ENCODE peak calls at places on chromosomes 13 and 19, in five cellular contexts. One of them, this sample, is unnamed.
A peak's percentile ranks its signal among the peaks of the same experiment; 100 is the strongest.

GRCh38 chr19:52942371-52943133 is 19.3 kb upstream of the ZNF888 start:
- DNase-seq in Panc1: no peak
- DNase-seq in CD8-positive, alpha-beta memory T cell: peak; percentile 96
- DNase-seq in heart right ventricle: peak; percentile 92
- DNase-seq in CD4-positive, CD25-positive, alpha-beta regulatory T cell: peak; percentile 92
- DNase-seq in this sample: peak; percentile 89

GRCh38 chr13:24709186-24709913 is 29.1 kb downstream of the ATP12A start:
- DNase-seq in CD8-positive, alpha-beta memory T cell: peak; percentile 75
- DNase-seq in CD4-positive, CD25-positive, alpha-beta regulatory T cell: peak; percentile 32
- DNase-seq in heart right ventricle: no peak
- DNase-seq in Panc1: no peak
- DNase-seq in this sample: no peak

GRCh38 chr13:101487046-101487830 is 34.8 kb downstream of the ITGBL1 start:
- DNase-seq in CD4-positive, CD25-positive, alpha-beta regulatory T cell: no peak
- DNase-seq in CD8-positive, alpha-beta memory T cell: no peak
- DNase-seq in Panc1: no peak
- DNase-seq in heart right ventricle: no peak
- DNase-seq in this sample: no peak

GRCh38 chr13:83941669-83942335 is 59.5 kb upstream of the SLITRK1 start:
- DNase-seq in CD4-positive, CD25-positive, alpha-beta regulatory T cell: no peak
- DNase-seq in heart right ventricle: no peak
- DNase-seq in Panc1: no peak
- DNase-seq in CD8-positive, alpha-beta memory T cell: no peak
- DNase-seq in this sample: no peak

GRCh38 chr19:33715462-33715861 is 81.2 kb upstream of the KCTD15 start:
- DNase-seq in CD4-positive, CD25-positive, alpha-beta regulatory T cell: no peak
- DNase-seq in CD8-positive, alpha-beta memory T cell: no peak
- DNase-seq in Panc1: no peak
- DNase-seq in heart right ventricle: no peak
- DNase-seq in this sample: no peak

GRCh38 chr13:27053235-27053884 is 118.3 kb downstream of the USP12 start:
- DNase-seq in CD8-positive, alpha-beta memory T cell: no peak
- DNase-seq in CD4-positive, CD25-positive, alpha-beta regulatory T cell: no peak
- DNase-seq in Panc1: no peak
- DNase-seq in heart right ventricle: no peak
- DNase-seq in this sample: no peak

GRCh38 chr19:48656840-48657474 is 11.0 kb upstream of the CA11 start:
- DNase-seq in CD8-positive, alpha-beta memory T cell: no peak
- DNase-seq in CD4-positive, CD25-positive, alpha-beta regulatory T cell: no peak
- DNase-seq in Panc1: no peak
- DNase-seq in heart right ventricle: no peak
- DNase-seq in this sample: no peak

GRCh38 chr13:20654156-20654555 is 49.3 kb upstream of the IL17D start:
- DNase-seq in CD8-positive, alpha-beta memory T cell: no peak
- DNase-seq in heart right ventricle: no peak
- DNase-seq in Panc1: no peak
- DNase-seq in CD4-positive, CD25-positive, alpha-beta regulatory T cell: no peak
- DNase-seq in this sample: no peak

GRCh38 chr13:43880451-43880850 is 747 bp downstream of the LACC1 start:
- DNase-seq in Panc1: no peak
- DNase-seq in CD4-positive, CD25-positive, alpha-beta regulatory T cell: no peak
- DNase-seq in CD8-positive, alpha-beta memory T cell: no peak
- DNase-seq in heart right ventricle: no peak
- DNase-seq in this sample: no peak

GRCh38 chr13:107458269-107458668 is 757.1 kb downstream of the LIG4 start:
- DNase-seq in heart right ventricle: no peak
- DNase-seq in CD4-positive, CD25-positive, alpha-beta regulatory T cell: no peak
- DNase-seq in CD8-positive, alpha-beta memory T cell: no peak
- DNase-seq in Panc1: no peak
- DNase-seq in this sample: no peak

GRCh38 chr19:51535535-51535934 is 4.1 kb upstream of the SIGLEC6 start:
- DNase-seq in heart right ventricle: no peak
- DNase-seq in CD8-positive, alpha-beta memory T cell: no peak
- DNase-seq in Panc1: no peak
- DNase-seq in CD4-positive, CD25-positive, alpha-beta regulatory T cell: no peak
- DNase-seq in this sample: no peak

GRCh38 chr19:18339703-18340102 is 695 bp upstream of the PGPEP1 start:
- DNase-seq in Panc1: no peak
- DNase-seq in CD4-positive, CD25-positive, alpha-beta regulatory T cell: no peak
- DNase-seq in CD8-positive, alpha-beta memory T cell: no peak
- DNase-seq in heart right ventricle: no peak
- DNase-seq in this sample: no peak

GRCh38 chr13:28607187-28607955 is 51.6 kb upstream of the POMP start:
- DNase-seq in Panc1: no peak
- DNase-seq in CD4-positive, CD25-positive, alpha-beta regulatory T cell: no peak
- DNase-seq in CD8-positive, alpha-beta memory T cell: no peak
- DNase-seq in heart right ventricle: no peak
- DNase-seq in this sample: no peak

GRCh38 chr13:19622189-19622588 is 11.3 kb upstream of the MPHOSPH8 start:
- DNase-seq in Panc1: no peak
- DNase-seq in CD8-positive, alpha-beta memory T cell: no peak
- DNase-seq in heart right ventricle: no peak
- DNase-seq in CD4-positive, CD25-positive, alpha-beta regulatory T cell: no peak
- DNase-seq in this sample: no peak

GRCh38 chr13:33345842-33346241 is 60.3 kb upstream of the STARD13 start:
- DNase-seq in CD4-positive, CD25-positive, alpha-beta regulatory T cell: no peak
- DNase-seq in heart right ventricle: no peak
- DNase-seq in CD8-positive, alpha-beta memory T cell: no peak
- DNase-seq in Panc1: no peak
- DNase-seq in this sample: no peak

GRCh38 chr19:47012620-47013019 is 7.0 kb upstream of the NPAS1 start:
- DNase-seq in CD8-positive, alpha-beta memory T cell: no peak
- DNase-seq in heart right ventricle: no peak
- DNase-seq in Panc1: no peak
- DNase-seq in CD4-positive, CD25-positive, alpha-beta regulatory T cell: no peak
- DNase-seq in this sample: no peak

GRCh38 chr13:112067121-112067741 is at the start of gene SOX1:
- DNase-seq in CD8-positive, alpha-beta memory T cell: no peak
- DNase-seq in CD4-positive, CD25-positive, alpha-beta regulatory T cell: no peak
- DNase-seq in Panc1: no peak
- DNase-seq in heart right ventricle: no peak
- DNase-seq in this sample: no peak

GRCh38 chr13:51520524-51520923 is 63.7 kb upstream of the WDFY2 start:
- DNase-seq in CD4-positive, CD25-positive, alpha-beta regulatory T cell: no peak
- DNase-seq in Panc1: no peak
- DNase-seq in CD8-positive, alpha-beta memory T cell: no peak
- DNase-seq in heart right ventricle: no peak
- DNase-seq in this sample: no peak

GRCh38 chr13:79402074-79402635 is 3.9 kb downstream of the RBM26 start:
- DNase-seq in heart right ventricle: no peak
- DNase-seq in CD4-positive, CD25-positive, alpha-beta regulatory T cell: no peak
- DNase-seq in Panc1: no peak
- DNase-seq in CD8-positive, alpha-beta memory T cell: no peak
- DNase-seq in this sample: no peak

GRCh38 chr13:33509642-33510229 is 224.2 kb upstream of the STARD13 start:
- DNase-seq in CD8-positive, alpha-beta memory T cell: no peak
- DNase-seq in Panc1: no peak
- DNase-seq in heart right ventricle: peak; percentile 62
- DNase-seq in CD4-positive, CD25-positive, alpha-beta regulatory T cell: no peak
- DNase-seq in this sample: peak; percentile 56

GRCh38 chr13:95237310-95237870 is 63.9 kb downstream of the ABCC4 start:
- DNase-seq in heart right ventricle: no peak
- DNase-seq in Panc1: no peak
- DNase-seq in CD8-positive, alpha-beta memory T cell: no peak
- DNase-seq in CD4-positive, CD25-positive, alpha-beta regulatory T cell: no peak
- DNase-seq in this sample: no peak

GRCh38 chr13:51539887-51540286 is 44.4 kb upstream of the WDFY2 start:
- DNase-seq in CD8-positive, alpha-beta memory T cell: no peak
- DNase-seq in heart right ventricle: no peak
- DNase-seq in CD4-positive, CD25-positive, alpha-beta regulatory T cell: no peak
- DNase-seq in Panc1: no peak
- DNase-seq in this sample: no peak

GRCh38 chr19:50646074-50646807 is 3.0 kb upstream of the C19orf81 start:
- DNase-seq in CD4-positive, CD25-positive, alpha-beta regulatory T cell: no peak
- DNase-seq in CD8-positive, alpha-beta memory T cell: no peak
- DNase-seq in heart right ventricle: no peak
- DNase-seq in Panc1: no peak
- DNase-seq in this sample: no peak

GRCh38 chr13:44220948-44221347 is 152.7 kb upstream of the SERP2 start:
- DNase-seq in CD4-positive, CD25-positive, alpha-beta regulatory T cell: no peak
- DNase-seq in Panc1: no peak
- DNase-seq in heart right ventricle: no peak
- DNase-seq in CD8-positive, alpha-beta memory T cell: no peak
- DNase-seq in this sample: peak; percentile 62

GRCh38 chr13:77800219-77800618 is 102.7 kb downstream of the SLAIN1 start:
- DNase-seq in Panc1: no peak
- DNase-seq in heart right ventricle: no peak
- DNase-seq in CD8-positive, alpha-beta memory T cell: no peak
- DNase-seq in CD4-positive, CD25-positive, alpha-beta regulatory T cell: no peak
- DNase-seq in this sample: no peak

GRCh38 chr19:7864719-7865074 is 9.5 kb downstream of the PRR36 start:
- DNase-seq in heart right ventricle: no peak
- DNase-seq in CD4-positive, CD25-positive, alpha-beta regulatory T cell: no peak
- DNase-seq in CD8-positive, alpha-beta memory T cell: no peak
- DNase-seq in Panc1: no peak
- DNase-seq in this sample: no peak

GRCh38 chr13:91278291-91278690 is 69.2 kb upstream of the MIR17HG start:
- DNase-seq in Panc1: no peak
- DNase-seq in CD8-positive, alpha-beta memory T cell: no peak
- DNase-seq in heart right ventricle: no peak
- DNase-seq in CD4-positive, CD25-positive, alpha-beta regulatory T cell: no peak
- DNase-seq in this sample: no peak

GRCh38 chr19:49133621-49134454 is 14.5 kb downstream of the PPFIA3 start:
- DNase-seq in CD8-positive, alpha-beta memory T cell: peak; percentile 27
- DNase-seq in CD4-positive, CD25-positive, alpha-beta regulatory T cell: peak; percentile 36
- DNase-seq in heart right ventricle: peak; percentile 69
- DNase-seq in Panc1: no peak
- DNase-seq in this sample: no peak

GRCh38 chr13:113401452-113402415 is 37.8 kb upstream of the GRTP1 start:
- DNase-seq in CD8-positive, alpha-beta memory T cell: no peak
- DNase-seq in CD4-positive, CD25-positive, alpha-beta regulatory T cell: no peak
- DNase-seq in Panc1: no peak
- DNase-seq in heart right ventricle: no peak
- DNase-seq in this sample: no peak

GRCh38 chr13:113404366-113404722 is 40.4 kb upstream of the GRTP1 start:
- DNase-seq in CD8-positive, alpha-beta memory T cell: no peak
- DNase-seq in CD4-positive, CD25-positive, alpha-beta regulatory T cell: no peak
- DNase-seq in Panc1: no peak
- DNase-seq in heart right ventricle: no peak
- DNase-seq in this sample: no peak

GRCh38 chr13:113403255-113404104 is 39.5 kb upstream of the GRTP1 start:
- DNase-seq in CD8-positive, alpha-beta memory T cell: no peak
- DNase-seq in heart right ventricle: no peak
- DNase-seq in CD4-positive, CD25-positive, alpha-beta regulatory T cell: no peak
- DNase-seq in Panc1: no peak
- DNase-seq in this sample: no peak

GRCh38 chr13:113400621-113401451 is 36.9 kb upstream of the GRTP1 start:
- DNase-seq in Panc1: no peak
- DNase-seq in CD8-positive, alpha-beta memory T cell: no peak
- DNase-seq in heart right ventricle: peak; percentile 70
- DNase-seq in CD4-positive, CD25-positive, alpha-beta regulatory T cell: no peak
- DNase-seq in this sample: peak; percentile 76

DNA sequence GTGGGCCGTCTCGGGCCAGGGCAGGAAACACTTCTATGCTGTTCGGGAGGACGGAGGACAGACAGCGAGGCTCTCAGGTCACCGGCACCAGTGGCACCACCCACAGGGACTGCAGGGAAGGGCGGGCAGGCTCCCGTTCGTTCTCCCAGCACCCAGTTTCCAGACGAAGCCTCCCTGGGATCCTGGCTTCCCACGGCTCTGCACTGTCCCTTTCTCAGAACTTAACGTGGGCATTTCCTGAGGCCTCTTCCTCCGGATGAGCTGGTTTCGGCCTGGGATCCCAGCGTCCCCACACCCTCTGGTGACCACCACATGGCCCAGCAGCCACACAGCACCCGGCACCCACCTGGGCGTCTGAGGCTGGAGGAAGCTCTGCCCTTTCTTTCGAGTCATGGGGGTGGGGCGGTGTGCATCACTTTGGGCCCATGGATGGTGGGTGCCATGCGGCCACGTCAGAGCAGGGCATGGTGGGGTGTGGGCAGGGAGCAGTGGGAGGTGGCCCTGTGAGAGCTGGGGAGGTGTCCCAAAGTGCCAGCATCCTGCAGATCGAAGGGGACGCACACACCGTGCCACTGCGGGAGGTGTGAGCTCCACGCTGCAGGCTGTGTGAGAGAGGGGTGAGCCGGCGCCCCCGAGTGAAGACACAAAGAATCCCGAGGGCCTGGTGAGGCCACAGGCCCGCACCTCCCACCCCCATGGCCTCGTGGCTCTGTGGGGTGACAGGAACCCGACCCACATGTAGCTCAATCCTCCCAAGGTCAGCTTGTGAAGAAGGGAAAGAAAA is 38.7 kb upstream of the GRTP1 start:
- DNase-seq in CD4-positive, CD25-positive, alpha-beta regulatory T cell: no peak
- DNase-seq in CD8-positive, alpha-beta memory T cell: no peak
- DNase-seq in Panc1: no peak
- DNase-seq in heart right ventricle: peak; percentile 4
- DNase-seq in this sample: peak; percentile 62
- H3K4me1 ChIP-seq in CD4-positive, CD25-positive, alpha-beta regulatory T cell: no peaks in the 10 kb centered on the region
- H3K4me1 ChIP-seq in CD8-positive, alpha-beta memory T cell: no peaks in the 10 kb centered on the region
- H3K4me1 ChIP-seq in Panc1: no peaks in the 10 kb centered on the region
- H3K4me1 ChIP-seq in heart right ventricle: peaks cover 38% of the 10 kb centered on the region
- H3K4me1 ChIP-seq in this sample: peaks cover 29% of the 10 kb centered on the region

GRCh38 chr19:4257025-4257424 is 10.1 kb downstream of the YJU2 start:
- DNase-seq in CD4-positive, CD25-positive, alpha-beta regulatory T cell: no peak
- DNase-seq in heart right ventricle: no peak
- DNase-seq in Panc1: no peak
- DNase-seq in CD8-positive, alpha-beta memory T cell: no peak
- DNase-seq in this sample: no peak
- H3K36me3 ChIP-seq in CD4-positive, CD25-positive, alpha-beta regulatory T cell: peaks cover 80% of the 10 kb centered on the region
- H3K36me3 ChIP-seq in heart right ventricle: peaks cover 4% of the 10 kb centered on the region
- H3K36me3 ChIP-seq in Panc1: no peaks in the 10 kb centered on the region
- H3K36me3 ChIP-seq in CD8-positive, alpha-beta memory T cell: peaks cover 38% of the 10 kb centered on the region
- H3K36me3 ChIP-seq in this sample: peaks cover 95% of the 10 kb centered on the region

GRCh38 chr13:31020996-31021395 is 88.5 kb downstream of the TEX26 start:
- DNase-seq in Panc1: no peak
- DNase-seq in CD8-positive, alpha-beta memory T cell: no peak
- DNase-seq in CD4-positive, CD25-positive, alpha-beta regulatory T cell: no peak
- DNase-seq in heart right ventricle: no peak
- DNase-seq in this sample: no peak

GRCh38 chr13:31018511-31018910 is 86.1 kb downstream of the TEX26 start:
- DNase-seq in CD4-positive, CD25-positive, alpha-beta regulatory T cell: no peak
- DNase-seq in CD8-positive, alpha-beta memory T cell: no peak
- DNase-seq in Panc1: no peak
- DNase-seq in heart right ventricle: no peak
- DNase-seq in this sample: no peak

GRCh38 chr13:31023126-31023525 is 90.7 kb downstream of the TEX26 start:
- DNase-seq in heart right ventricle: no peak
- DNase-seq in CD8-positive, alpha-beta memory T cell: no peak
- DNase-seq in Panc1: no peak
- DNase-seq in CD4-positive, CD25-positive, alpha-beta regulatory T cell: no peak
- DNase-seq in this sample: no peak

GRCh38 chr13:31027136-31027535 is 94.7 kb downstream of the TEX26 start:
- DNase-seq in heart right ventricle: no peak
- DNase-seq in Panc1: no peak
- DNase-seq in CD8-positive, alpha-beta memory T cell: no peak
- DNase-seq in CD4-positive, CD25-positive, alpha-beta regulatory T cell: no peak
- DNase-seq in this sample: no peak

GRCh38 chr13:31022491-31022890 is 90.0 kb downstream of the TEX26 start:
- DNase-seq in heart right ventricle: no peak
- DNase-seq in CD8-positive, alpha-beta memory T cell: no peak
- DNase-seq in CD4-positive, CD25-positive, alpha-beta regulatory T cell: no peak
- DNase-seq in Panc1: no peak
- DNase-seq in this sample: no peak
- H3K4me1 ChIP-seq in heart right ventricle: no peaks in the 10 kb centered on the region
- H3K4me1 ChIP-seq in CD8-positive, alpha-beta memory T cell: no peaks in the 10 kb centered on the region
- H3K4me1 ChIP-seq in CD4-positive, CD25-positive, alpha-beta regulatory T cell: no peaks in the 10 kb centered on the region
- H3K4me1 ChIP-seq in Panc1: no peaks in the 10 kb centered on the region
- H3K4me1 ChIP-seq in this sample: no peaks in the 10 kb centered on the region

GRCh38 chr13:110302986-110303385 is 4.0 kb downstream of the COL4A1 start:
- DNase-seq in CD4-positive, CD25-positive, alpha-beta regulatory T cell: no peak
- DNase-seq in CD8-positive, alpha-beta memory T cell: no peak
- DNase-seq in heart right ventricle: no peak
- DNase-seq in Panc1: no peak
- DNase-seq in this sample: no peak
- H3K36me3 ChIP-seq in CD4-positive, CD25-positive, alpha-beta regulatory T cell: no peaks in the 10 kb centered on the region
- H3K36me3 ChIP-seq in CD8-positive, alpha-beta memory T cell: no peaks in the 10 kb centered on the region
- H3K36me3 ChIP-seq in heart right ventricle: peaks cover 3% of the 10 kb centered on the region
- H3K36me3 ChIP-seq in Panc1: no peaks in the 10 kb centered on the region
- H3K36me3 ChIP-seq in this sample: no peaks in the 10 kb centered on the region

This sample was measured in tibial artery.